ENCODE peak calls at places on chromosomes 12 and 14, in four cellular contexts. V, T, O and N are unnamed samples.

GRCh38 chr14:34213332-34213731 is 248.7 kb downstream of the SPTSSA start:
- DNase-seq in V (no peak), T (no peak), O (no peak), N (no peak)

GRCh38 chr12:120199595-120200306 is 1.2 kb downstream of the RPLP0 start:
- DNase-seq in V (no peak), T (no peak), O (no peak), N (no peak)

GRCh38 chr12:100401660-100402059 is 44.8 kb downstream of the SLC17A8 start:
- DNase-seq in V (no peak), T (no peak), O (no peak), N (peak)

GRCh38 chr12:24223926-24224325 is 274.5 kb upstream of the SOX5 start:
- DNase-seq in V (no peak), T (no peak), O (no peak), N (no peak)

GRCh38 chr12:124646385-124647230 is 79.2 kb upstream of the NCOR2 start:
- DNase-seq in V (no peak), T (no peak), O (no peak), N (no peak)

GRCh38 chr12:108173160-108173559 is 44.1 kb downstream of the WSCD2 start:
- DNase-seq in V (no peak), T (no peak), O (no peak), N (no peak)

GRCh38 chr12:117125275-117125613 is 26.0 kb upstream of the TESC start:
- DNase-seq in V (no peak), T (no peak), O (no peak), N (no peak)

GRCh38 chr14:65794674-65795279 is 382.2 kb downstream of the FUT8 start:
- DNase-seq in V (no peak), T (no peak), O (no peak), N (no peak)

GRCh38 chr14:34498684-34499412 is 36.8 kb upstream of the SPTSSA start:
- DNase-seq in V (no peak), T (no peak), O (peak), N (peak)

GRCh38 chr14:95493503-95493902 is 22.9 kb downstream of the SYNE3 start:
- DNase-seq in V (no peak), T (no peak), O (no peak), N (no peak)

GRCh38 chr12:55797068-55797467 is 20.5 kb downstream of the SARNP start:
- DNase-seq in V (no peak), T (peak), O (peak), N (peak)

GRCh38 chr12:115203661-115204060 is 519.7 kb upstream of the TBX3 start:
- DNase-seq in V (no peak), T (no peak), O (no peak), N (no peak)

DNA sequence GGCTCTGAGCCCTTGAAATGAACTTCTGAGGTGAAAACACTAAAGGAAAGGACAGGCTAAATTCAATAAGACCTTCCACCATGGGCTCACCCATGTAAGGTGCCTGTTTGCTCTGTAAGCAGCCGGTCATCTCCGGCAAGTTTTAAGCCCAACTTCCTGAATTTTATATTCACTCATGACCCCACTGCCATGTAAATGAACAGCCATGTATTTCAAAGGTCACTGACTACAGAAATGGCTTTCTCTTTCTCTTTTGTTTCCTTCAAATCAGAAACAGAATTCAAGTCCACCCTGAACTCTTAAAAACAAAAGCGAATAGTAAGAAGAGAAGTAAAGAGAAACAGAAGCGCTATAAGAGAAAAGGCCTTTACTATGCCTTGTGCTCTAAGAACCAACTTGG is 61.7 kb upstream of the OVCH1 start:
- DNase-seq in V (no peak), T (no peak), O (no peak), N (no peak)
- TF ChIP-seq RNF2 in V (no peak), T (no peak), O (no peak), N (no peak)

GRCh38 chr14:90382491-90383125 is 14.2 kb upstream of the CALM1 start:
- DNase-seq in V (no peak), T (no peak), O (peak), N (peak)

GRCh38 chr14:90383731-90384542 is 12.9 kb upstream of the CALM1 start:
- DNase-seq in V (no peak), T (peak), O (peak), N (no peak)

GRCh38 chr14:90381011-90381790 is 15.6 kb upstream of the CALM1 start:
- DNase-seq in V (no peak), T (no peak), O (peak), N (no peak)

GRCh38 chr14:90383126-90383730 is 13.6 kb upstream of the CALM1 start:
- DNase-seq in V (peak), T (peak), O (peak), N (peak)

GRCh38 chr14:90381999-90382451 is 14.8 kb upstream of the CALM1 start:
- DNase-seq in V (no peak), T (peak), O (peak), N (no peak)
- TF ChIP-seq RNF2 in V (no peak), T (no peak), O (no peak), N (no peak)

GRCh38 chr12:5172886-5173285 is 129.2 kb downstream of the KCNA5 start:
- DNase-seq in V (no peak), T (no peak), O (no peak), N (no peak)

GRCh38 chr12:5168148-5168547 is 124.5 kb downstream of the KCNA5 start:
- DNase-seq in V (no peak), T (no peak), O (no peak), N (no peak)

GRCh38 chr12:5171701-5172100 is 128.0 kb downstream of the KCNA5 start:
- DNase-seq in V (peak), T (peak), O (peak), N (peak)

GRCh38 chr12:5173511-5174011 is 129.9 kb downstream of the KCNA5 start:
- DNase-seq in V (no peak), T (no peak), O (no peak), N (no peak)

DNA sequence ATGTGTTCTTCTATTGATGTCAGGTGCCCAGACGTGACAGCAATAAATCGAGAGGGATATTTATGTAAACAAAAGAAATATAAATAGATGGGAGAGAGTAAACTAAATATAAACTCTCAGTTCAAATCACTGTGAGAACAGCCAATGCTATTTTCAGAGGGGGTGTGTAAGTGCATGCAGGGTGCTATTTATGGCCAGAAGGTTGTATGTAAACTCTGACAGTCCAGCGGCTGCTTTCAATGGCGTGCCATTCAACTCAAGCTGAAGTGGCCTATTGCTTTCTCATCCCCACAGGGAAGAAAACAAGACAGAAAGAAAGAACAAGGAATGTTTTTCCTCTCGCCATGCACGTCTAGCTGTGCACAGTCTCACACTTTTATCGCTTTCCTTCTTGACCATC is 127.2 kb downstream of the KCNA5 start:
- DNase-seq in V (no peak), T (no peak), O (no peak), N (no peak)
- TF ChIP-seq RNF2 in V (no peak), T (no peak), O (no peak), N (no peak)

GRCh38 chr12:68951652-68952051 is 18.7 kb upstream of the CPM start:
- DNase-seq in V (no peak), T (no peak), O (no peak), N (no peak)
- TF ChIP-seq RNF2 in V (no peak), T (no peak), O (no peak), N (no peak)

GRCh38 chr14:61304678-61305077 is 16.7 kb upstream of the PRKCH start:
- DNase-seq in V (no peak), T (no peak), O (no peak), N (no peak)
- TF ChIP-seq RNF2 in V (no peak), T (no peak), O (no peak), N (no peak)

DNA sequence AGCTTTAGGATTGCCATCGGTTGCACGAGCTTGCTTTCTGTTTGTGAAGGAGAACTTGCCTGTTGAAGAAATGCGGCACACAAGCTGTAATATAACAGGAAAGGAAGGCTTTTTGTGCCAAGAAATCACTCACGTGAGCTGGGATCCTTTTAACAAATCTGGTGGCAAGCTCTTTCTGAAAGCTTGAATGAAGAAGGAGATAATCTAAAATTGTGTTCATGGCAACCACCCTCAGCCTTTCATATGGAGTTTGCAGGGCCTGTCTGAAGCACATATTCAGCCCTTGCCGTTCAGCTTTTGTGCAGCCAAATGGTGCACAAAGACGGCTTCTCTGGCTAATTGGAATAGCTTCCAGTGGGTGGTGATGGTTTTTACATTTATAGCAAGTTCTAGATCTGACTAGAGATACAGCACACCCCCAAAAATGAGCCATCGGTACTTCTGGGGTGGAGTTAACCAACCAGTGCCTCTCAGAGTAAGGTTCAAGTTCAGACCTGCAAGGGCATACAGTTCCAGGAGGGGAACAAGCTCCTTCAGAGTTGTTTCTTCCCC is 107.4 kb downstream of the AEBP2 start:
- DNase-seq in V (no peak), T (no peak), O (no peak), N (no peak)
- TF ChIP-seq RNF2 in V (no peak), T (no peak), O (no peak), N (no peak)

GRCh38 chr14:59359451-59360124 is 105.6 kb downstream of the GPR135 start:
- DNase-seq in V (no peak), T (no peak), O (no peak), N (no peak)
- TF ChIP-seq RNF2 in V (no peak), T (no peak), O (no peak), N (no peak)

GRCh38 chr14:64540208-64541202 is at the start of gene HSPA2:
- DNase-seq in V (peak), T (no peak), O (peak), N (peak)
- TF ChIP-seq RNF2 in V (no peak), T (no peak), O (peak), N (no peak)

DNA sequence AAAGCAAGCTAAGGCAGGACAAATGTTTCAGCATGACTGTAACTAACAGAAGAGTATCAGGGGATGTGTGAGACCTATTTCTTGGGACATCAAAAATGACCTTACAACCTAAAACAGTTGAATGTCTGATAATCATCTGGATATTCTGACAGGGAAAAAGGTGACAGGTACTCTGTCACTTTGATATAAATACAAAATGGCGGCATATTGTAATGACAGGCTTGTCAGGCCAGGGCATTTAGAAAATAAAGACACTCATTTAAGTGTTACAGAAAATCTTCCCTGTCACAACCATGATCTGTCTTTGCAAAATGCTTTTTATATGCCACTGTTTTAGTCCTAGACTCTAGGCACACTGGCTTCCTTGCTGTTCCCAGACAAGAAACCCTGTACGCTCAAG is 1033.3 kb upstream of the FLRT2 start:
- DNase-seq in V (no peak), T (no peak), O (no peak), N (no peak)
- TF ChIP-seq RNF2 in V (no peak), T (no peak), O (no peak), N (no peak)

GRCh38 chr14:92501891-92502351 is 11.7 kb upstream of the RIN3 start:
- DNase-seq in V (no peak), T (no peak), O (no peak), N (no peak)
- TF ChIP-seq RNF2 in V (no peak), T (no peak), O (no peak), N (no peak)